ENCODE peak calls at places on chromosome 2, in seven cellular contexts. One of them, this sample, is unnamed.

GRCh38 chr2:223102040-223102899 is 50.3 kb downstream of the KCNE4 start:
- DNase-seq in tibial artery: no peak
- DNase-seq in OCI-LY7: no peak
- DNase-seq in lung: no peak
- DNase-seq in foreskin keratinocyte: no peak
- DNase-seq in breast epithelium: no peak
- DNase-seq in substantia nigra: no peak
- DNase-seq in this sample: no peak

GRCh38 chr2:75054296-75054695 is 95.9 kb downstream of the POLE4 start:
- DNase-seq in tibial artery: no peak
- DNase-seq in OCI-LY7: no peak
- DNase-seq in lung: no peak
- DNase-seq in foreskin keratinocyte: no peak
- DNase-seq in breast epithelium: no peak
- DNase-seq in substantia nigra: no peak
- DNase-seq in this sample: no peak

GRCh38 chr2:197240713-197241050 is 69.9 kb downstream of the ANKRD44 start:
- DNase-seq in tibial artery: no peak
- DNase-seq in OCI-LY7: peak
- DNase-seq in lung: no peak
- DNase-seq in foreskin keratinocyte: no peak
- DNase-seq in breast epithelium: no peak
- DNase-seq in substantia nigra: no peak
- DNase-seq in this sample: no peak

GRCh38 chr2:88059979-88060906 is 4.7 kb upstream of the KRCC1 start:
- DNase-seq in tibial artery: no peak
- DNase-seq in OCI-LY7: peak
- DNase-seq in lung: no peak
- DNase-seq in foreskin keratinocyte: no peak
- DNase-seq in breast epithelium: no peak
- DNase-seq in substantia nigra: no peak
- DNase-seq in this sample: peak

GRCh38 chr2:185472574-185472973 is 266.0 kb upstream of the FSIP2 start:
- DNase-seq in tibial artery: no peak
- DNase-seq in OCI-LY7: no peak
- DNase-seq in lung: no peak
- DNase-seq in foreskin keratinocyte: no peak
- DNase-seq in breast epithelium: no peak
- DNase-seq in substantia nigra: no peak
- DNase-seq in this sample: no peak

GRCh38 chr2:45872211-45872610 is 220.7 kb downstream of the PRKCE start:
- DNase-seq in tibial artery: no peak
- DNase-seq in OCI-LY7: no peak
- DNase-seq in lung: no peak
- DNase-seq in foreskin keratinocyte: no peak
- DNase-seq in breast epithelium: no peak
- DNase-seq in substantia nigra: no peak
- DNase-seq in this sample: no peak

GRCh38 chr2:167264380-167264779 is 376.1 kb downstream of the XIRP2 start:
- DNase-seq in tibial artery: no peak
- DNase-seq in OCI-LY7: no peak
- DNase-seq in lung: no peak
- DNase-seq in foreskin keratinocyte: no peak
- DNase-seq in breast epithelium: no peak
- DNase-seq in substantia nigra: no peak
- DNase-seq in this sample: no peak

GRCh38 chr2:119246884-119247843 is 23.5 kb downstream of the STEAP3 start:
- DNase-seq in tibial artery: no peak
- DNase-seq in OCI-LY7: peak
- DNase-seq in lung: no peak
- DNase-seq in foreskin keratinocyte: no peak
- DNase-seq in breast epithelium: no peak
- DNase-seq in substantia nigra: no peak
- DNase-seq in this sample: no peak

GRCh38 chr2:62465741-62466500 is 40.1 kb downstream of the TMEM17 start:
- DNase-seq in tibial artery: no peak
- DNase-seq in OCI-LY7: no peak
- DNase-seq in lung: no peak
- DNase-seq in foreskin keratinocyte: no peak
- DNase-seq in breast epithelium: no peak
- DNase-seq in substantia nigra: no peak
- DNase-seq in this sample: no peak

GRCh38 chr2:8389373-8390108 is 292.3 kb upstream of the ID2 start:
- DNase-seq in tibial artery: no peak
- DNase-seq in OCI-LY7: no peak
- DNase-seq in lung: no peak
- DNase-seq in foreskin keratinocyte: no peak
- DNase-seq in breast epithelium: no peak
- DNase-seq in substantia nigra: no peak
- DNase-seq in this sample: no peak

GRCh38 chr2:192749606-192750200 is 555.0 kb upstream of the TMEFF2 start:
- DNase-seq in tibial artery: no peak
- DNase-seq in OCI-LY7: no peak
- DNase-seq in lung: no peak
- DNase-seq in foreskin keratinocyte: peak
- DNase-seq in breast epithelium: no peak
- DNase-seq in substantia nigra: no peak
- DNase-seq in this sample: no peak

GRCh38 chr2:6970551-6970950 is 53.3 kb downstream of the RNF144A start:
- DNase-seq in tibial artery: no peak
- DNase-seq in OCI-LY7: no peak
- DNase-seq in lung: no peak
- DNase-seq in foreskin keratinocyte: no peak
- DNase-seq in breast epithelium: no peak
- DNase-seq in substantia nigra: no peak
- DNase-seq in this sample: no peak

GRCh38 chr2:206084870-206085741 is 868 bp downstream of the INO80D start:
- DNase-seq in tibial artery: peak
- DNase-seq in OCI-LY7: peak
- DNase-seq in lung: peak
- DNase-seq in foreskin keratinocyte: no peak
- DNase-seq in breast epithelium: peak
- DNase-seq in substantia nigra: peak
- DNase-seq in this sample: no peak

GRCh38 chr2:67667054-67667908 is 270.1 kb downstream of the ETAA1 start:
- DNase-seq in tibial artery: no peak
- DNase-seq in OCI-LY7: no peak
- DNase-seq in lung: no peak
- DNase-seq in foreskin keratinocyte: no peak
- DNase-seq in breast epithelium: no peak
- DNase-seq in substantia nigra: no peak
- DNase-seq in this sample: no peak

GRCh38 chr2:2229898-2230817 is 100.9 kb downstream of the MYT1L start:
- DNase-seq in tibial artery: no peak
- DNase-seq in OCI-LY7: no peak
- DNase-seq in lung: no peak
- DNase-seq in foreskin keratinocyte: no peak
- DNase-seq in breast epithelium: no peak
- DNase-seq in substantia nigra: no peak
- DNase-seq in this sample: peak

GRCh38 chr2:37168217-37168981 is 11.6 kb upstream of the EIF2AK2 start:
- DNase-seq in tibial artery: no peak
- DNase-seq in OCI-LY7: peak
- DNase-seq in lung: no peak
- DNase-seq in foreskin keratinocyte: no peak
- DNase-seq in breast epithelium: no peak
- DNase-seq in substantia nigra: no peak
- DNase-seq in this sample: no peak

GRCh38 chr2:227472265-227473018 is 486 bp downstream of the AGFG1 start:
- DNase-seq in tibial artery: peak
- DNase-seq in OCI-LY7: peak
- DNase-seq in lung: peak
- DNase-seq in foreskin keratinocyte: no peak
- DNase-seq in breast epithelium: no peak
- DNase-seq in substantia nigra: peak
- DNase-seq in this sample: no peak

GRCh38 chr2:58291726-58292430 is 50.8 kb upstream of the FANCL start:
- DNase-seq in tibial artery: no peak
- DNase-seq in OCI-LY7: no peak
- DNase-seq in lung: no peak
- DNase-seq in foreskin keratinocyte: no peak
- DNase-seq in breast epithelium: no peak
- DNase-seq in substantia nigra: no peak
- DNase-seq in this sample: no peak

DNA sequence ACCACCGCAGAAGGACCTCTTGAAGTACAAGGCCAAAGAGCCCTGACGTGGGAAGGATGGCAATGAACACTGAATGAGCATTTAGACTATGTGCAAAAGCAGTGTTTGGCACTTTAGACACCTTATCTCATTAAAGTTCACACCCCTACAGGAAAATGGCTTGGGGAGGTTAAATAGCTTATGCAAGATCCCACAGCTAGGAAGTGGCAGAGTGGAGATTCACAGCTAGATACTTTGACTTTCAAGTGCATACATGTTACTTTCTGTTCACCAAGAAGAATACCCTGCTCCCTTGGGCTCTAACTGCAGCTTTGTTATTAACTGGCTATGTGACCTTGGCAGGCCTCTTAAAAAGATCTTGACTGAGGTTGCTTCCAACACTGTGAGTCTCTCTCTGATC is 58.2 kb downstream of the ICOS start:
- DNase-seq in tibial artery: no peak
- DNase-seq in OCI-LY7: no peak
- DNase-seq in lung: no peak
- DNase-seq in foreskin keratinocyte: no peak
- DNase-seq in breast epithelium: no peak
- DNase-seq in substantia nigra: no peak
- DNase-seq in this sample: no peak
- H3K27ac ChIP-seq in tibial artery: no peak
- H3K27ac ChIP-seq in OCI-LY7: no peak
- H3K27ac ChIP-seq in lung: no peak
- H3K27ac ChIP-seq in foreskin keratinocyte: no peak
- H3K27ac ChIP-seq in breast epithelium: no peak
- H3K27ac ChIP-seq in substantia nigra: no peak
- H3K27ac ChIP-seq in this sample: no peak

DNA sequence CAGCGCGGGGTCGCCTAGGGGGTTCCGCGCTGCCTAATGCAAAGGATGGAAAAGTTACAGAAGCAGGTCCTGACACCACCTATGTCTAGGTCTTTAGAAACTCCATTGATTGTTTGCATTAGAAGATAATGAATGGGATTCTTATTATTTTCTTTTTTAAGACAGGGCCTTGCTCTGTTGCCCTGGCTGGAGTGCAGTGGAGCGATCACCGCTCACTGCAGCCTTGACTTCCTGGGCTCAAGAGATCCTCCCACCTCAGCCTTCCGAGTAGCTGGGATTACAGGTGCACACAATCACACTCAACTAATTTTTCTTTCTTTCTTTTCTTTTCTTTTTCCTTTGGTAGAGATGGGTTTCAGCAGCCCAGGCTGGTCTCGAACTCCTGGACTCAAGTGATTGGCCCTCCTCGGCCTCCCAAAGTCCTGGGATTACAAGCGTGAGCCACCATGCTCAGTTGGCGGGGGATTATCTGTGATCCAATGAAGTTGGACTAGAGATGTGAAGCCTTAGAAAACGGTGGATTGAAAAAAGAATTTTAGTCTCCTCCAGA is 761 bp upstream of the IDH1 start:
- DNase-seq in tibial artery: no peak
- DNase-seq in OCI-LY7: no peak
- DNase-seq in lung: no peak
- DNase-seq in foreskin keratinocyte: no peak
- DNase-seq in breast epithelium: no peak
- DNase-seq in substantia nigra: no peak
- DNase-seq in this sample: no peak
- H3K27ac ChIP-seq in tibial artery: peak
- H3K27ac ChIP-seq in OCI-LY7: peak
- H3K27ac ChIP-seq in lung: peak
- H3K27ac ChIP-seq in foreskin keratinocyte: no peak
- H3K27ac ChIP-seq in breast epithelium: peak
- H3K27ac ChIP-seq in substantia nigra: peak
- H3K27ac ChIP-seq in this sample: peak

GRCh38 chr2:160465406-160465805 is 28.2 kb downstream of the RBMS1 start:
- DNase-seq in tibial artery: no peak
- DNase-seq in OCI-LY7: no peak
- DNase-seq in lung: no peak
- DNase-seq in foreskin keratinocyte: peak
- DNase-seq in breast epithelium: no peak
- DNase-seq in substantia nigra: no peak
- DNase-seq in this sample: no peak
- H3K27ac ChIP-seq in tibial artery: no peak
- H3K27ac ChIP-seq in OCI-LY7: no peak
- H3K27ac ChIP-seq in lung: no peak
- H3K27ac ChIP-seq in foreskin keratinocyte: peak
- H3K27ac ChIP-seq in breast epithelium: no peak
- H3K27ac ChIP-seq in substantia nigra: no peak
- H3K27ac ChIP-seq in this sample: no peak

DNA sequence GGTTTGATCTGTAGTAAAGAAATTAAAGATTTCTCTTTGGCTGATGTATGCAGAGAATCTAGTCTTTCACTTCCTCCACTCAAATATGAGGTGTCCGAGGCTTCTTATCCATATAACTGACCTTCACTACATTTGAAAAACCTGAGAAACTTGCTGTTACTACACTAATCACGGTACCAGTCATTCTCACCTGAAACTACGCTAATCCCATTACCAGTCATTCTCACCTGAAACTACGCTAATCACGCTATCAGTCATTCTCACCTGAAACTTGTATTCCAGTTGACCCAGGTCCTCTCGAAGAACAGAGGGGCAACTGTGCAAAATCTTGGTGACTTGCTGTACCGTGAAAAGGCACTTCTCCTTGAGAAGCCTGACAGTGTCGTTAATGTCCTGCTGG is 5.1 kb downstream of the MTERF4 start:
- DNase-seq in tibial artery: no peak
- DNase-seq in OCI-LY7: no peak
- DNase-seq in lung: no peak
- DNase-seq in foreskin keratinocyte: no peak
- DNase-seq in breast epithelium: no peak
- DNase-seq in substantia nigra: no peak
- DNase-seq in this sample: no peak
- H3K27ac ChIP-seq in tibial artery: no peak
- H3K27ac ChIP-seq in OCI-LY7: no peak
- H3K27ac ChIP-seq in lung: no peak
- H3K27ac ChIP-seq in foreskin keratinocyte: no peak
- H3K27ac ChIP-seq in breast epithelium: no peak
- H3K27ac ChIP-seq in substantia nigra: no peak
- H3K27ac ChIP-seq in this sample: no peak

DNA sequence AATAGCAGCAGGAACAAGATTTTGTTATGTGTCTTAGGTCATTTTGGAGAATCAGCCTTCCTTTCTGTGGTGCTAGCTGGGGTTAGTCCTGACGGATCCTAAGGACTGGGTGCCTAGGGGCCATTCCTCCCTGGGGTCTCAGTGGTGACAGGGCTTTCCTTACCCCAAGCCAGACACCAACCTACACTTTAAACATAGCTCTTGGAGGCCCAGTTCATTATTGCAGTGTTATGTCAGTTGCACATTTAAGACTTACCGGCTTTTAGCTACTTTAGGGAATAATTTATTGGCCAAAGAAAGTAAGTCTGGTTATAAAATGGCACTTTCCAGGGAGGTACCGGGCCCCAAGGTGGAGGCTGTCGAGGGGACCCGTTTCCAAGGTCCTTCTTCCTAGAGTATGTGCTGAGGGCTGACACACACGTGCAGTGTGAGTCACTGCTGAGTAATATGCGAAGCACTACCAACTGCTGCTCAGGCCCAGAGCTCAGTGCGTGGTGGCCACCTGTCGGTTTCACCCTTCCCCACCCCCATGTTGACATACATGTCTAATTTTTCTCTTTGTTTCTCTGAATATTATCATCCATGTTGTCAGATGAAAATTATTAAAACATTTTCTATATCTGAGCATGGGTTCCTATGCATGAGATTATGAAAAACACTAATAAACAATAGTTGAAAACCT is 37.0 kb upstream of the GRHL1 start:
- DNase-seq in tibial artery: no peak
- DNase-seq in OCI-LY7: no peak
- DNase-seq in lung: no peak
- DNase-seq in foreskin keratinocyte: peak
- DNase-seq in breast epithelium: no peak
- DNase-seq in substantia nigra: no peak
- DNase-seq in this sample: no peak
- H3K27ac ChIP-seq in tibial artery: no peak
- H3K27ac ChIP-seq in OCI-LY7: no peak
- H3K27ac ChIP-seq in lung: no peak
- H3K27ac ChIP-seq in foreskin keratinocyte: peak
- H3K27ac ChIP-seq in breast epithelium: no peak
- H3K27ac ChIP-seq in substantia nigra: no peak
- H3K27ac ChIP-seq in this sample: no peak